ENCODE peak calls at places on chromosomes 16 and 17, in four cellular contexts. One of them, this sample, is unnamed.

GRCh38 chr16:30698816-30699614 is at the start of gene SRCAP:
- DNase-seq in HCT116: peak; percentile 64
- DNase-seq in HepG2: peak; percentile 83
- DNase-seq in K562: peak; percentile 94
- DNase-seq in this sample: peak; percentile 82

GRCh38 chr17:73909156-73909555 is 264.9 kb upstream of the SDK2 start:
- DNase-seq in HCT116: no peak
- DNase-seq in HepG2: no peak
- DNase-seq in K562: no peak
- DNase-seq in this sample: no peak

GRCh38 chr16:58027341-58028167 is 2.0 kb downstream of the MMP15 start:
- DNase-seq in HepG2: peak; percentile 37
- DNase-seq in K562: peak; percentile 56
- DNase-seq in HCT116: peak; percentile 36
- DNase-seq in this sample: no peak

GRCh38 chr16:23771027-23771426 is 16.2 kb downstream of the CHP2 start:
- DNase-seq in K562: no peak
- DNase-seq in HCT116: no peak
- DNase-seq in HepG2: no peak
- DNase-seq in this sample: no peak

GRCh38 chr17:29039764-29040598 is 3.0 kb upstream of the PIPOX start:
- DNase-seq in HCT116: no peak
- DNase-seq in HepG2: no peak
- DNase-seq in K562: no peak
- DNase-seq in this sample: no peak

GRCh38 chr17:61260061-61260797 is 139.4 kb upstream of the TBX2 start:
- DNase-seq in HepG2: no peak
- DNase-seq in HCT116: no peak
- DNase-seq in K562: no peak
- DNase-seq in this sample: no peak

GRCh38 chr17:75698659-75699058 is 22.6 kb upstream of the ITGB4 start:
- DNase-seq in HCT116: no peak
- DNase-seq in K562: no peak
- DNase-seq in HepG2: no peak
- DNase-seq in this sample: no peak

GRCh38 chr17:30388321-30389179 is 9.8 kb downstream of the CPD start:
- DNase-seq in HCT116: no peak
- DNase-seq in K562: no peak
- DNase-seq in HepG2: no peak
- DNase-seq in this sample: no peak

GRCh38 chr17:18225121-18225561 is 294 bp upstream of the LLGL1 start:
- DNase-seq in HepG2: peak; percentile 87
- DNase-seq in K562: peak; percentile 96
- DNase-seq in HCT116: peak; percentile 88
- DNase-seq in this sample: no peak

GRCh38 chr16:11310997-11311561 is 29.9 kb upstream of the PRM1 start:
- DNase-seq in K562: no peak
- DNase-seq in HCT116: no peak
- DNase-seq in HepG2: no peak
- DNase-seq in this sample: no peak

GRCh38 chr17:27551701-27552466 is 79.1 kb upstream of the LGALS9 start:
- DNase-seq in K562: peak; percentile 47
- DNase-seq in HepG2: peak; percentile 88
- DNase-seq in HCT116: peak; percentile 75
- DNase-seq in this sample: no peak

GRCh38 chr17:27550974-27551505 is 79.9 kb upstream of the LGALS9 start:
- DNase-seq in K562: no peak
- DNase-seq in HCT116: no peak
- DNase-seq in HepG2: no peak
- DNase-seq in this sample: no peak

GRCh38 chr17:27549251-27549919 is 81.6 kb upstream of the LGALS9 start:
- DNase-seq in HCT116: no peak
- DNase-seq in HepG2: no peak
- DNase-seq in K562: no peak
- DNase-seq in this sample: no peak

GRCh38 chr17:27552467-27552779 is 78.6 kb upstream of the LGALS9 start:
- DNase-seq in K562: no peak
- DNase-seq in HepG2: peak; percentile 45
- DNase-seq in HCT116: peak; percentile 56
- DNase-seq in this sample: no peak

GRCh38 chr17:27550291-27550930 is 80.6 kb upstream of the LGALS9 start:
- DNase-seq in HCT116: no peak
- DNase-seq in HepG2: no peak
- DNase-seq in K562: no peak
- DNase-seq in this sample: no peak
- TF ChIP-seq TCF7L2 in HCT116: no peak
- TF ChIP-seq TCF7L2 in HepG2: no peak
- TF ChIP-seq TCF7L2 in K562: no peak
- TF ChIP-seq TCF7L2 in this sample: no peak

DNA sequence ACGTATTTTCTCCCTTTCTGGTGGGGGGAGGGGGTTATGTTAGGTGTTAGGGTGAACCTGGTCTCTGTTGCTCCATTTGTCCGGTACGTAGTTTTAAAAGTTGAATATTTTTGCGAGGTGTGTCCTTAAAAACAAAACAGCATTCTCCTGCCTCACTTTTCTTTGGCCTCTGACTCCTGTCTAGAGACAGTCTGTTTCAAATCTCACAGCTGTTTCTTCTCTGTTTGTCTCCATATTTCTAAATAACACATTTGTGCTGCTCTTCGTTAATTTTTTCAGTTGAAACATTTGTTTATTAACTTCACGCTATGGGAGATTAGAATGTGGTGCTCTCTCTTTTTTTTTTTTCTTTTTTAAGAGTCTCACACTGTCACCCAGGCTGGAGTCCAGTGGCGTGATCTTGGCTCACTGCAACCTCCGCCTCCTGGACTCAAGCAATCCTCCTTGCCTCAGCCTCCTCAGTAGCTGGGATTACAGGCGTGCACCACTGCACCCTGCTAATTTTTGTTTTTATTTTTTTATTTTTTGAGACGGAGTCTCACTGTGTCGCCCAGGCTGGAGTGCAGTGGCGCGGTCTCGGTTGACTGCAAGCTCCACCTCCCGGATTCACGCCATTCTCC is 31.7 kb downstream of the RPA1 start:
- DNase-seq in K562: no peak
- DNase-seq in HCT116: no peak
- DNase-seq in HepG2: no peak
- DNase-seq in this sample: no peak
- TF ChIP-seq TCF7L2 in K562: no peak
- TF ChIP-seq TCF7L2 in HCT116: no peak
- TF ChIP-seq TCF7L2 in HepG2: no peak
- TF ChIP-seq TCF7L2 in this sample: no peak

DNA sequence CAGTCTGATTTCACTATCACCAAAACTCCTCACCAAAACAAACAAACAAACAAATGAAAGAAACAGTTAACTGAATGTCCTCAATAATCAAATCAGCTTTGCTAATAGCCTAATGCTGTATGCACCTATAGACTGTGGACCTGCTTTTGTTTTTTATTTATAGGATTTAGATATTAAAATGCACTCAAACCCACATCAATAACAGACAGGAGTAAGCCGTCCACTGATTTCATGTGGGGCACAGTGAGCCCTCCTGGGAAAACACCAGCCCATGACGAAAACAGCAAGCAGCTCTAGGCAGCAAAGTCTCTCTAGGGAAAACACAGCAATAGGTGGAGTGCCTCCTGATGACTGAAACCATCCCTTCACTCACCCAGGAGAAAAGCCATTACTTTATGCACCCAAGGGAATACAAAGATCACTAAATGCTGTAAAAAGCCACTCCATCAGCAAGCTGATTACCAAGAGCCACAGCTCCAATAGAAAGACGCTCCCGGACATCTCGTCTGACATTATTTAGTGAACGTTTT is 47.8 kb downstream of the ANKFY1 start:
- DNase-seq in HCT116: no peak
- DNase-seq in K562: no peak
- DNase-seq in HepG2: no peak
- DNase-seq in this sample: no peak
- TF ChIP-seq TCF7L2 in HCT116: no peak
- TF ChIP-seq TCF7L2 in K562: no peak
- TF ChIP-seq TCF7L2 in HepG2: no peak
- TF ChIP-seq TCF7L2 in this sample: no peak

DNA sequence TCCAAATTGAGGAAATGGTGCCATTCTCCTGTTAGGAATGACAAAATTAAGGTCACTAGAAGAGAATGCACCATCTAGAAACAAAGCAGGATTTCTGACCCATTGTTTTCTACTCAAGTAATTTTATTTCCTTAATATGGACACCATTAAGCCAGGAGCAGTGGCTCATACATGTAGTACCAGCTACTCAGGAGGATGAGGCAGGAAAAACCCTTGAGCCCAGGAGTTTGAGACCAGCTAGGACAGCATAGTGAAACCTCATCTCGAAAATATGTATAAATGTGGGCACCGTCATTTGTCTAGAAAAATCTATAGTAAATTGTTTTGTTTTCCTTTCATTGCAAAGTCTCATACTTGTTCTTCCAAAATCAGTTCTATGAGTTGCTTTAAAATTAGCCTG is 9.1 kb upstream of the AP1G1 start:
- DNase-seq in HepG2: no peak
- DNase-seq in K562: no peak
- DNase-seq in HCT116: no peak
- DNase-seq in this sample: no peak
- TF ChIP-seq TCF7L2 in HepG2: no peak
- TF ChIP-seq TCF7L2 in K562: no peak
- TF ChIP-seq TCF7L2 in HCT116: no peak
- TF ChIP-seq TCF7L2 in this sample: no peak

This sample was measured in Panc1.